ENCODE peak calls at places on chromosomes 13 and 19, in six cellular contexts. One of them, this sample, is unnamed.

GRCh38 chr19:57559008-57559403 is 657 bp downstream of the ZNF550 start:
- DNase-seq in GM12891: peak; percentile 24
- DNase-seq in naive thymus-derived CD8-positive, alpha-beta T cell: no peak
- DNase-seq in Peyer's patch: no peak
- DNase-seq in cardiac fibroblast: peak; percentile 31
- DNase-seq in NCI-H526 treated with DMSO at 0.1 percent for 48 hours: no peak
- DNase-seq in this sample: no peak

GRCh38 chr13:66859934-66860867 is 369.9 kb downstream of the PCDH9 start:
- DNase-seq in GM12891: no peak
- DNase-seq in naive thymus-derived CD8-positive, alpha-beta T cell: no peak
- DNase-seq in Peyer's patch: no peak
- DNase-seq in cardiac fibroblast: no peak
- DNase-seq in NCI-H526 treated with DMSO at 0.1 percent for 48 hours: no peak
- DNase-seq in this sample: no peak

GRCh38 chr19:49780861-49781260 is 14.1 kb downstream of the AP2A1 start:
- DNase-seq in GM12891: no peak
- DNase-seq in naive thymus-derived CD8-positive, alpha-beta T cell: no peak
- DNase-seq in Peyer's patch: no peak
- DNase-seq in cardiac fibroblast: no peak
- DNase-seq in NCI-H526 treated with DMSO at 0.1 percent for 48 hours: no peak
- DNase-seq in this sample: no peak

GRCh38 chr13:26460652-26461051 is 96.8 kb upstream of the WASF3 start:
- DNase-seq in GM12891: no peak
- DNase-seq in naive thymus-derived CD8-positive, alpha-beta T cell: no peak
- DNase-seq in Peyer's patch: no peak
- DNase-seq in cardiac fibroblast: peak; percentile 98
- DNase-seq in NCI-H526 treated with DMSO at 0.1 percent for 48 hours: no peak
- DNase-seq in this sample: no peak

GRCh38 chr19:53389591-53390377 is 5.2 kb upstream of the ZNF765 start:
- DNase-seq in GM12891: no peak
- DNase-seq in naive thymus-derived CD8-positive, alpha-beta T cell: no peak
- DNase-seq in Peyer's patch: no peak
- DNase-seq in cardiac fibroblast: no peak
- DNase-seq in NCI-H526 treated with DMSO at 0.1 percent for 48 hours: no peak
- DNase-seq in this sample: no peak

GRCh38 chr13:112943309-112944125 is 25.5 kb upstream of the MCF2L start:
- DNase-seq in GM12891: peak; percentile 52
- DNase-seq in naive thymus-derived CD8-positive, alpha-beta T cell: no peak
- DNase-seq in Peyer's patch: peak; percentile 55
- DNase-seq in cardiac fibroblast: peak; percentile 18
- DNase-seq in NCI-H526 treated with DMSO at 0.1 percent for 48 hours: peak; percentile 63
- DNase-seq in this sample: no peak

GRCh38 chr13:34608326-34608725 is 333.7 kb upstream of the NBEA start:
- DNase-seq in GM12891: no peak
- DNase-seq in naive thymus-derived CD8-positive, alpha-beta T cell: no peak
- DNase-seq in Peyer's patch: no peak
- DNase-seq in cardiac fibroblast: no peak
- DNase-seq in NCI-H526 treated with DMSO at 0.1 percent for 48 hours: no peak
- DNase-seq in this sample: peak; percentile 53

GRCh38 chr13:50080158-50080855 is 65.1 kb downstream of the KCNRG start:
- DNase-seq in GM12891: no peak
- DNase-seq in naive thymus-derived CD8-positive, alpha-beta T cell: peak; percentile 8
- DNase-seq in Peyer's patch: peak; percentile 59
- DNase-seq in cardiac fibroblast: peak; percentile 64
- DNase-seq in NCI-H526 treated with DMSO at 0.1 percent for 48 hours: peak; percentile 85
- DNase-seq in this sample: no peak

GRCh38 chr13:34303346-34303745 is 485.4 kb downstream of the RFC3 start:
- DNase-seq in GM12891: no peak
- DNase-seq in naive thymus-derived CD8-positive, alpha-beta T cell: no peak
- DNase-seq in Peyer's patch: no peak
- DNase-seq in cardiac fibroblast: no peak
- DNase-seq in NCI-H526 treated with DMSO at 0.1 percent for 48 hours: no peak
- DNase-seq in this sample: no peak

GRCh38 chr19:2048959-2049740 is 1.9 kb downstream of the MKNK2 start:
- DNase-seq in GM12891: no peak
- DNase-seq in naive thymus-derived CD8-positive, alpha-beta T cell: no peak
- DNase-seq in Peyer's patch: peak; percentile 57
- DNase-seq in cardiac fibroblast: peak; percentile 35
- DNase-seq in NCI-H526 treated with DMSO at 0.1 percent for 48 hours: no peak
- DNase-seq in this sample: no peak

GRCh38 chr19:11373166-11373884 is 1.1 kb upstream of the SWSAP1 start:
- DNase-seq in GM12891: no peak
- DNase-seq in naive thymus-derived CD8-positive, alpha-beta T cell: no peak
- DNase-seq in Peyer's patch: no peak
- DNase-seq in cardiac fibroblast: no peak
- DNase-seq in NCI-H526 treated with DMSO at 0.1 percent for 48 hours: peak; percentile 24
- DNase-seq in this sample: no peak

GRCh38 chr19:55345818-55346724 is 6.4 kb downstream of the KMT5C start:
- DNase-seq in GM12891: no peak
- DNase-seq in naive thymus-derived CD8-positive, alpha-beta T cell: no peak
- DNase-seq in Peyer's patch: peak; percentile 62
- DNase-seq in cardiac fibroblast: no peak
- DNase-seq in NCI-H526 treated with DMSO at 0.1 percent for 48 hours: no peak
- DNase-seq in this sample: no peak

GRCh38 chr13:23513460-23513859 is 56.8 kb upstream of the TNFRSF19 start:
- DNase-seq in GM12891: no peak
- DNase-seq in naive thymus-derived CD8-positive, alpha-beta T cell: no peak
- DNase-seq in Peyer's patch: no peak
- DNase-seq in cardiac fibroblast: no peak
- DNase-seq in NCI-H526 treated with DMSO at 0.1 percent for 48 hours: no peak
- DNase-seq in this sample: no peak

GRCh38 chr19:16296713-16297112 is 27.9 kb upstream of the KLF2 start:
- DNase-seq in GM12891: no peak
- DNase-seq in naive thymus-derived CD8-positive, alpha-beta T cell: no peak
- DNase-seq in Peyer's patch: no peak
- DNase-seq in cardiac fibroblast: no peak
- DNase-seq in NCI-H526 treated with DMSO at 0.1 percent for 48 hours: no peak
- DNase-seq in this sample: no peak

GRCh38 chr13:50126378-50127016 is 111.3 kb downstream of the KCNRG start:
- DNase-seq in GM12891: no peak
- DNase-seq in naive thymus-derived CD8-positive, alpha-beta T cell: no peak
- DNase-seq in Peyer's patch: peak; percentile 55
- DNase-seq in cardiac fibroblast: peak; percentile 45
- DNase-seq in NCI-H526 treated with DMSO at 0.1 percent for 48 hours: peak; percentile 81
- DNase-seq in this sample: no peak

This sample was measured in COLO829.